ENCODE peak calls at places on chromosomes 6 and 20, in eight cellular contexts. Y, N, K, W, C, G, T and Q are unnamed samples. For H3K36me3, the result is how much of the 10 kb centered on the place peaks cover.

GRCh38 chr6:2743280-2744205 is 7.2 kb downstream of the MYLK4 start:
- DNase-seq in Y (no peak), N (no peak), K (no peak), W (no peak), C (no peak), G (no peak), T (no peak), Q (peak)

GRCh38 chr6:43481075-43481474 is 3.7 kb downstream of the TJAP1 start:
- DNase-seq in Y (no peak), N (no peak), K (no peak), W (no peak), C (no peak), G (no peak), T (no peak), Q (no peak)

GRCh38 chr6:141421378-141421777 is 711.3 kb upstream of the GJE1 start:
- DNase-seq in Y (no peak), N (no peak), K (no peak), W (no peak), C (no peak), G (no peak), T (no peak), Q (no peak)

GRCh38 chr20:56779452-56780143 is 150.5 kb downstream of the TFAP2C start:
- DNase-seq in Y (peak), N (no peak), K (no peak), W (peak), C (no peak), G (no peak), T (no peak), Q (no peak)

GRCh38 chr6:108690326-108691000 is 129.7 kb downstream of the FOXO3 start:
- DNase-seq in Y (no peak), N (no peak), K (no peak), W (no peak), C (no peak), G (no peak), T (no peak), Q (no peak)

GRCh38 chr6:126077810-126078791 is 91.8 kb downstream of the TRMT11 start:
- DNase-seq in Y (no peak), N (no peak), K (peak), W (no peak), C (no peak), G (no peak), T (no peak), Q (peak)

GRCh38 chr20:25543068-25543467 is 42.3 kb downstream of the NINL start:
- DNase-seq in Y (no peak), N (no peak), K (no peak), W (no peak), C (no peak), G (no peak), T (no peak), Q (no peak)

GRCh38 chr20:5844063-5844681 is 94.0 kb downstream of the SHLD1 start:
- DNase-seq in Y (no peak), N (no peak), K (no peak), W (no peak), C (no peak), G (no peak), T (no peak), Q (no peak)

GRCh38 chr6:83908813-83909212 is 49.3 kb downstream of the CYB5R4 start:
- DNase-seq in Y (no peak), N (no peak), K (no peak), W (no peak), C (no peak), G (no peak), T (no peak), Q (no peak)

GRCh38 chr20:60057866-60058807 is 99.9 kb downstream of the CDH26 start:
- DNase-seq in Y (peak), N (no peak), K (peak), W (peak), C (peak), G (no peak), T (peak), Q (peak)

GRCh38 chr20:44637490-44638372 is 13.8 kb downstream of the ADA start:
- DNase-seq in Y (no peak), N (no peak), K (peak), W (no peak), C (no peak), G (no peak), T (peak), Q (no peak)

GRCh38 chr6:26295691-26296555 is 69.1 kb upstream of the BTN3A2 start:
- DNase-seq in Y (no peak), N (no peak), K (no peak), W (no peak), C (no peak), G (no peak), T (no peak), Q (no peak)

GRCh38 chr6:37696841-37697735 is 595 bp downstream of the MDGA1 start:
- DNase-seq in Y (no peak), N (no peak), K (peak), W (peak), C (no peak), G (peak), T (peak), Q (no peak)

GRCh38 chr6:2225422-2226392 is 19.7 kb downstream of the GMDS start:
- DNase-seq in Y (no peak), N (no peak), K (no peak), W (no peak), C (no peak), G (no peak), T (no peak), Q (peak)

GRCh38 chr6:37630281-37630799 is 67.3 kb downstream of the MDGA1 start:
- DNase-seq in Y (peak), N (no peak), K (no peak), W (no peak), C (no peak), G (no peak), T (no peak), Q (no peak)

GRCh38 chr6:37308084-37308817 is 45.5 kb upstream of the RNF8 start:
- DNase-seq in Y (no peak), N (peak), K (peak), W (no peak), C (no peak), G (no peak), T (no peak), Q (peak)

GRCh38 chr6:27839303-27840081 is 72.7 kb downstream of the OR2B2 start:
- DNase-seq in Y (peak), N (peak), K (peak), W (peak), C (peak), G (peak), T (no peak), Q (peak)

GRCh38 chr6:120935007-120935406 is 399.3 kb downstream of the TBC1D32 start:
- DNase-seq in Y (no peak), N (no peak), K (no peak), W (no peak), C (no peak), G (no peak), T (no peak), Q (no peak)

GRCh38 chr20:39195495-39196129 is 233.5 kb downstream of the DHX35 start:
- DNase-seq in Y (no peak), N (no peak), K (no peak), W (peak), C (no peak), G (no peak), T (no peak), Q (no peak)

GRCh38 chr6:37324131-37325033 is 29.4 kb upstream of the RNF8 start:
- DNase-seq in Y (no peak), N (no peak), K (no peak), W (no peak), C (no peak), G (no peak), T (no peak), Q (no peak)

GRCh38 chr6:26125015-26125690 is 37.9 kb downstream of the HFE start:
- DNase-seq in Y (peak), N (no peak), K (peak), W (peak), C (peak), G (peak), T (no peak), Q (peak)

GRCh38 chr20:63589261-63590217 is 15.5 kb upstream of the HELZ2 start:
- DNase-seq in Y (no peak), N (no peak), K (no peak), W (no peak), C (no peak), G (no peak), T (no peak), Q (peak)

DNA sequence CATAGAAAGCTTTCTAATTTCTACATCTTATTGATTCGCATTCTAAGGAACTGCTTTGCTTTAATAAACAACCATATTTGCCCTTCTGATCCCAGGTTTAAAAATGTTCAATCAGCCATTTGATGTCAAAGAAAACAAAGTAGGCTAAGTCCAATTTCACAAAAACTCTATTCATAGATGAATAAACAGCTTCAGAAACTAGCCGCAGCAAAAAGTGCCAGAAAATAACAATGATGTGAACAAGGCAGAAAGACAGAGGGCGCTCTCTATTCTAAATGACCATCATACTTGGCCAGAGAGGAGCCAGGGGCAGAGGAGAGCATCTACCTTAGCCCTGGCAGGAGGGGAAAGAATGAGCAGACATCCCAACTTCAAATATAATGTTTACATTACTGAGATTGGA is 9.7 kb downstream of the CNKSR3 start:
- DNase-seq in Y (no peak), N (no peak), K (no peak), W (peak), C (no peak), G (no peak), T (no peak), Q (peak)
- TF ChIP-seq CTCF in Y (peak), N (peak), K (peak), W (peak), C (peak), G (no peak), T (peak), Q (no peak)

GRCh38 chr20:62259294-62259565 is 20.9 kb downstream of the OSBPL2 start:
- DNase-seq in Y (no peak), N (no peak), K (no peak), W (no peak), C (no peak), G (no peak), T (no peak), Q (no peak)

GRCh38 chr20:62255976-62256375 is 17.7 kb downstream of the OSBPL2 start:
- DNase-seq in Y (no peak), N (no peak), K (no peak), W (no peak), C (no peak), G (no peak), T (no peak), Q (no peak)

GRCh38 chr20:62262064-62262463 is 23.7 kb downstream of the OSBPL2 start:
- DNase-seq in Y (no peak), N (no peak), K (no peak), W (no peak), C (no peak), G (no peak), T (no peak), Q (no peak)

GRCh38 chr20:62254021-62254724 is 15.9 kb downstream of the OSBPL2 start:
- DNase-seq in Y (no peak), N (no peak), K (no peak), W (peak), C (no peak), G (no peak), T (no peak), Q (no peak)

DNA sequence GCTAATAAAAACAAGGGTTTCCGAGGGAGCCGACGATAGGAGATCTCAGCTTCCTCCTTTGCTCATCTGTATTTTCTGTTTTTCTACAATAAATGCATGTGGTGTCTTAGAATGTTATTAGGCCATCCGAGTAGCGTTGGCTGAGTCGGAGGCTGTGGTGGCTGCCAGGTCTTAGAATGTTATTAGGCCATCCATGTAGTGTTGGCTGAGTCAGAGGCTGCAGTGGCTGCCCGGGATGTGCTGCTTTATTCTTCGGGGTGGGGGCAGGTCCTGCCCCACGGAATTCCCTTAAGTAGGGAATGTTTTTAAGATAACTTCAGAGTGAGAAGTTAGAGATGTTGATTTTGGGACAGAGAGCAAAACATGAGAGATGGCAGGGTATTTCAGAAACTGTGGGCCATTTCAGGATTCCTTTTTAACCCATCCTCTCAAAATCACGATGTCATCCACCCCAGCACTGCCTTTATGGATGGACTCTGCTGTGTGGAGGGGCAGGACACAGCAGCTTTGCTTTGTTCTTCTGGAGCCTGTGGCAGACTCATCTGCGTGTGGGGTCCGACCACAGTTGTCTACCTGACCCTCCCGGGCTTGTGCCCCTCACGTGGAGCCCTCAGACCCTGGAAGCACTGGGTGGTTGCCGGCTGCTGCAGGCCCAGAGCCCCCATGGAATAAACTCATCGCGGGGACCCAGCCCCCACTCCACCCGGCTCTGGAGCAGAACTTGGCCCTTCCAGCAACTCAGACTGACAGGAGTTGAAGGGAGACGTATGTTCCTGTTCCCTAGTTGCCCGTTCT is 20.4 kb downstream of the OSBPL2 start:
- DNase-seq in Y (peak), N (no peak), K (no peak), W (no peak), C (no peak), G (no peak), T (no peak), Q (no peak)
- H3K4me3 ChIP-seq in Y (no peak), N (no peak), K (no peak), W (no peak), C (no peak), G (no peak), T (no peak), Q (no peak)

GRCh38 chr20:3798908-3799248 is 2.8 kb downstream of the CDC25B start:
- DNase-seq in Y (no peak), N (no peak), K (no peak), W (no peak), C (peak), G (no peak), T (no peak), Q (no peak)
- H3K36me3 ChIP-seq in Y (under half), N (under half), K (under half), W (under half), C (under half), G (under half), T (under half), Q (under half)

GRCh38 chr6:28861339-28861738 is 62.4 kb downstream of the TRIM27 start:
- DNase-seq in Y (no peak), N (no peak), K (no peak), W (no peak), C (no peak), G (no peak), T (no peak), Q (no peak)

GRCh38 chr6:28862077-28862476 is 61.7 kb downstream of the TRIM27 start:
- DNase-seq in Y (no peak), N (no peak), K (no peak), W (no peak), C (no peak), G (no peak), T (no peak), Q (no peak)

GRCh38 chr6:28864321-28864923 is 59.4 kb downstream of the TRIM27 start:
- DNase-seq in Y (no peak), N (peak), K (no peak), W (no peak), C (no peak), G (no peak), T (no peak), Q (no peak)

GRCh38 chr6:28866342-28867077 is 57.3 kb downstream of the TRIM27 start:
- DNase-seq in Y (peak), N (peak), K (peak), W (peak), C (peak), G (peak), T (peak), Q (peak)

DNA sequence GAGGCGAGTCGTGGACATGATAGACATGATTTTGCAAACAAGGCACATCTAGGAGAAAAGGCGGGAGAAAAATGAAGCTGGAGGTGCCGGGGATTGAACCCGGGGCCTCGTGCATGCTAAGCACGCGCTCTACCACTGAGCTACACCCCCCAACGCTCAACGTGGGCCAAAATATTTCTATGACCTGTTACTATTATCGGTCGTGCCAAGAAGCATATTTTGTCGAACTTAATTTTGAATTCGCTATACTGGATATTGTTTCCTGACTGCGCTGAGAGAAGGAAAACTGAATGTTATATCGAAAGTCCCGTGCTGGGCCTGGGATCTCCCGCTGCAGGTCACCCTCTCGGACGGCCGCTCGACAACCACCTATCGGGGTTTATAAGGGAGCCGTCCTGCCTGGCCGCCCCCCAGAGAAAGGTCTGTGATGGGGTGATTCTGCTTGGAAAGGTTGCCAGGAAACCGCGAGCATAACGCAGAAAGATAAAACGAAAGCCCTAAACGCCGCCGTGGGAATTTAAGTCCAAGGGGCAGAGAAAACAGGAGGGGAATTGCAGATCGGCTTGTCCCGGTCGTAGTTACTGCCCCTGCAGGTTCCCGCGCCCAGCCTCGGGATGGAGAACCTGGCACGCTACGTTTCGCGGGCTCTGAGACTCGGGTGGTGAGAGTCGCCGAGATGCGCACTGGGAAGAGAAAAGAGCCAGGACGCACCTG is 60.0 kb downstream of the TRIM27 start:
- DNase-seq in Y (peak), N (peak), K (peak), W (peak), C (peak), G (peak), T (peak), Q (peak)
- TF ChIP-seq CTCF in Y (no peak), N (peak), K (no peak), W (no peak), C (no peak), G (no peak), T (no peak), Q (no peak)